ENCODE peak calls at places on chromosome 21, in seven cellular contexts. One of them, this sample, is unnamed.

GRCh38 chr21:37060296-37060695 is 12.6 kb downstream of the PIGP start:
- DNase-seq in CD8-positive, alpha-beta T cell: no peak
- DNase-seq in lung: peak
- DNase-seq in breast epithelium: no peak
- DNase-seq in pancreas: peak
- DNase-seq in fibroblast of lung: peak
- DNase-seq in IMR-90: peak
- DNase-seq in this sample: peak

GRCh38 chr21:33025471-33026298 is at the start of gene OLIG2:
- DNase-seq in CD8-positive, alpha-beta T cell: no peak
- DNase-seq in IMR-90: peak
- DNase-seq in fibroblast of lung: peak
- DNase-seq in lung: no peak
- DNase-seq in pancreas: no peak
- DNase-seq in breast epithelium: no peak
- DNase-seq in this sample: peak

GRCh38 chr21:45115141-45115540 is 40.8 kb downstream of the ADARB1 start:
- DNase-seq in fibroblast of lung: no peak
- DNase-seq in CD8-positive, alpha-beta T cell: no peak
- DNase-seq in pancreas: no peak
- DNase-seq in IMR-90: no peak
- DNase-seq in breast epithelium: no peak
- DNase-seq in lung: no peak
- DNase-seq in this sample: no peak

GRCh38 chr21:22120616-22121266 is 1122.5 kb downstream of the NCAM2 start:
- DNase-seq in CD8-positive, alpha-beta T cell: no peak
- DNase-seq in pancreas: no peak
- DNase-seq in breast epithelium: no peak
- DNase-seq in IMR-90: no peak
- DNase-seq in fibroblast of lung: no peak
- DNase-seq in lung: no peak
- DNase-seq in this sample: peak

GRCh38 chr21:23475518-23476189 is 2131.6 kb downstream of the MRPL39 start:
- DNase-seq in breast epithelium: no peak
- DNase-seq in pancreas: no peak
- DNase-seq in CD8-positive, alpha-beta T cell: no peak
- DNase-seq in fibroblast of lung: no peak
- DNase-seq in lung: no peak
- DNase-seq in IMR-90: no peak
- DNase-seq in this sample: no peak

GRCh38 chr21:18170829-18171228 is 73.8 kb upstream of the CHODL start:
- DNase-seq in CD8-positive, alpha-beta T cell: no peak
- DNase-seq in IMR-90: no peak
- DNase-seq in lung: no peak
- DNase-seq in breast epithelium: no peak
- DNase-seq in fibroblast of lung: no peak
- DNase-seq in pancreas: no peak
- DNase-seq in this sample: no peak

GRCh38 chr21:44516828-44517174 is 23.2 kb downstream of the KRTAP10-1 start:
- DNase-seq in lung: no peak
- DNase-seq in fibroblast of lung: no peak
- DNase-seq in breast epithelium: no peak
- DNase-seq in pancreas: no peak
- DNase-seq in CD8-positive, alpha-beta T cell: no peak
- DNase-seq in IMR-90: no peak
- DNase-seq in this sample: no peak

GRCh38 chr21:27802816-27803475 is 836.1 kb upstream of the ADAMTS5 start:
- DNase-seq in CD8-positive, alpha-beta T cell: no peak
- DNase-seq in breast epithelium: no peak
- DNase-seq in fibroblast of lung: no peak
- DNase-seq in IMR-90: peak
- DNase-seq in lung: peak
- DNase-seq in pancreas: peak
- DNase-seq in this sample: peak

GRCh38 chr21:20998456-20998789 is 214 bp downstream of the NCAM2 start:
- DNase-seq in CD8-positive, alpha-beta T cell: no peak
- DNase-seq in fibroblast of lung: no peak
- DNase-seq in IMR-90: no peak
- DNase-seq in pancreas: no peak
- DNase-seq in lung: no peak
- DNase-seq in breast epithelium: no peak
- DNase-seq in this sample: no peak

GRCh38 chr21:36854391-36854790 is 112.1 kb downstream of the HLCS start:
- DNase-seq in IMR-90: peak
- DNase-seq in lung: no peak
- DNase-seq in pancreas: no peak
- DNase-seq in breast epithelium: no peak
- DNase-seq in CD8-positive, alpha-beta T cell: no peak
- DNase-seq in fibroblast of lung: no peak
- DNase-seq in this sample: peak

DNA sequence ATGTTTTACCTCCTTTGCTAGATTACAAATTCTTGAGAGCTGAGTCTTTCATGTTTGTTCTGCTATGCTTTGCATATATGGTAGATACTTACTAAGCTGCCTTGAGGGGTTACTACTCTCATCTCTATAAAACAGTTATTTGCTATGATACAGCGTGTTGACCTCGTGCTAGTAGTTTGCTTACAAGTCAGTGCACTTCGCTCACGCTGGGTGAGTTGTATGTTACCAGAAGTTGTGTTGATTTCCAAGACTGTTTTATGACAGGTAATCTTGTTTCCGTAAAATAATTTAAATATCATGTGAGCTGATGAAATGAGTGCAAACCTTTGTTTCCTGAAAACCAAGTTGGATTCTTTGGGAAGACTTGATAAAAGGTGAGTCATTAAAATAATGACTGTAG is 7.3 kb downstream of the MRPS6 start:
- DNase-seq in fibroblast of lung: no peak
- DNase-seq in IMR-90: no peak
- DNase-seq in CD8-positive, alpha-beta T cell: no peak
- DNase-seq in breast epithelium: no peak
- DNase-seq in pancreas: no peak
- DNase-seq in lung: no peak
- DNase-seq in this sample: no peak
- H3K27ac ChIP-seq in fibroblast of lung: no peak
- H3K27ac ChIP-seq in IMR-90: no peak
- H3K27ac ChIP-seq in CD8-positive, alpha-beta T cell: no peak
- H3K27ac ChIP-seq in breast epithelium: no peak
- H3K27ac ChIP-seq in pancreas: no peak
- H3K27ac ChIP-seq in lung: no peak
- H3K27ac ChIP-seq in this sample: no peak

GRCh38 chr21:14952916-14953315 is 111.9 kb downstream of the NRIP1 start:
- DNase-seq in lung: no peak
- DNase-seq in CD8-positive, alpha-beta T cell: no peak
- DNase-seq in pancreas: no peak
- DNase-seq in breast epithelium: no peak
- DNase-seq in fibroblast of lung: no peak
- DNase-seq in IMR-90: no peak
- DNase-seq in this sample: peak
- TF ChIP-seq CTCF in lung: no peak
- TF ChIP-seq CTCF in CD8-positive, alpha-beta T cell: no peak
- TF ChIP-seq CTCF in pancreas: no peak
- TF ChIP-seq CTCF in breast epithelium: no peak
- TF ChIP-seq CTCF in fibroblast of lung: no peak
- TF ChIP-seq CTCF in IMR-90: peak
- TF ChIP-seq CTCF in this sample: no peak

GRCh38 chr21:46146856-46147255 is 8.5 kb downstream of the FTCD start:
- DNase-seq in pancreas: no peak
- DNase-seq in breast epithelium: no peak
- DNase-seq in IMR-90: no peak
- DNase-seq in CD8-positive, alpha-beta T cell: no peak
- DNase-seq in fibroblast of lung: no peak
- DNase-seq in lung: no peak
- DNase-seq in this sample: no peak
- H3K27ac ChIP-seq in pancreas: no peak
- H3K27ac ChIP-seq in breast epithelium: no peak
- H3K27ac ChIP-seq in IMR-90: no peak
- H3K27ac ChIP-seq in CD8-positive, alpha-beta T cell: no peak
- H3K27ac ChIP-seq in fibroblast of lung: no peak
- H3K27ac ChIP-seq in lung: no peak
- H3K27ac ChIP-seq in this sample: no peak

GRCh38 chr21:31780944-31781343 is 49.0 kb upstream of the SCAF4 start:
- DNase-seq in CD8-positive, alpha-beta T cell: no peak
- DNase-seq in IMR-90: no peak
- DNase-seq in pancreas: no peak
- DNase-seq in lung: no peak
- DNase-seq in fibroblast of lung: no peak
- DNase-seq in breast epithelium: no peak
- DNase-seq in this sample: no peak
- TF ChIP-seq CTCF in CD8-positive, alpha-beta T cell: no peak
- TF ChIP-seq CTCF in IMR-90: no peak
- TF ChIP-seq CTCF in pancreas: no peak
- TF ChIP-seq CTCF in lung: no peak
- TF ChIP-seq CTCF in fibroblast of lung: no peak
- TF ChIP-seq CTCF in breast epithelium: no peak
- TF ChIP-seq CTCF in this sample: no peak

DNA sequence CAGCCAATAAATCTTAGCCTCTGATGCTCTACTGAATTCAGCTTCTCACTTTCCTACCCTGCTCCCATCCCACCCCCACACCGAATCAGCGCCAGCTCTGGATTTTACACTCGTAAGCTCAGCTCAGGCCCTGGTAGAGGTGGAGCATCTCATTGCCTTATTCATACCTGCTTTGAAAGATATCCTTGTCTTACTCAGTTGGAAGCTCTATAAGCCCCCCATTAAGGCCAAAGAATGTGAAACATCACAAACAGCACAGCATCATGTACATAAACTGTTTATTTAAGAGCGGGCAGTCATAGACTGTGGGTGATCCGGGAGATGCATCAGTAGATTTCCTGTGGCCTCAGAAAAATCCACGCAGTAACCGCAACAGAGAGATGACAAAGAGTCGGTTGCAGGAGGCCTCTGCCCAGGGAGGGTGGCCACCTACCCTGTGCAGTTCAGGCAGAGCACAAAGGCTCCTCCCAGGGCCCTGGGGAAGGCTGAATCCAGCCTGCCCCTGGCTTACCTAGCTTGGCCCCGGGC is 36.4 kb upstream of the ETS2 start:
- DNase-seq in pancreas: no peak
- DNase-seq in CD8-positive, alpha-beta T cell: no peak
- DNase-seq in IMR-90: peak
- DNase-seq in lung: no peak
- DNase-seq in fibroblast of lung: peak
- DNase-seq in breast epithelium: no peak
- DNase-seq in this sample: no peak
- H3K27ac ChIP-seq in pancreas: no peak
- H3K27ac ChIP-seq in CD8-positive, alpha-beta T cell: no peak
- H3K27ac ChIP-seq in IMR-90: peak
- H3K27ac ChIP-seq in lung: no peak
- H3K27ac ChIP-seq in fibroblast of lung: peak
- H3K27ac ChIP-seq in breast epithelium: no peak
- H3K27ac ChIP-seq in this sample: no peak

GRCh38 chr21:41360072-41360821 is 1.6 kb upstream of the MX2 start:
- DNase-seq in breast epithelium: peak
- DNase-seq in lung: peak
- DNase-seq in pancreas: peak
- DNase-seq in IMR-90: peak
- DNase-seq in fibroblast of lung: peak
- DNase-seq in CD8-positive, alpha-beta T cell: no peak
- DNase-seq in this sample: no peak

GRCh38 chr21:41358193-41359166 is 3.3 kb upstream of the MX2 start:
- DNase-seq in fibroblast of lung: no peak
- DNase-seq in IMR-90: no peak
- DNase-seq in breast epithelium: peak
- DNase-seq in CD8-positive, alpha-beta T cell: no peak
- DNase-seq in lung: peak
- DNase-seq in pancreas: no peak
- DNase-seq in this sample: no peak

GRCh38 chr21:41361053-41361785 is 608 bp upstream of the MX2 start:
- DNase-seq in fibroblast of lung: no peak
- DNase-seq in IMR-90: no peak
- DNase-seq in CD8-positive, alpha-beta T cell: no peak
- DNase-seq in breast epithelium: peak
- DNase-seq in pancreas: no peak
- DNase-seq in lung: peak
- DNase-seq in this sample: no peak

GRCh38 chr21:41357546-41357945 is 4.3 kb upstream of the MX2 start:
- DNase-seq in breast epithelium: no peak
- DNase-seq in CD8-positive, alpha-beta T cell: no peak
- DNase-seq in IMR-90: no peak
- DNase-seq in fibroblast of lung: no peak
- DNase-seq in lung: no peak
- DNase-seq in pancreas: no peak
- DNase-seq in this sample: no peak

GRCh38 chr21:41359289-41359688 is 2.5 kb upstream of the MX2 start:
- DNase-seq in lung: peak
- DNase-seq in fibroblast of lung: no peak
- DNase-seq in CD8-positive, alpha-beta T cell: no peak
- DNase-seq in pancreas: no peak
- DNase-seq in IMR-90: no peak
- DNase-seq in breast epithelium: peak
- DNase-seq in this sample: no peak
- TF ChIP-seq CTCF in lung: no peak
- TF ChIP-seq CTCF in fibroblast of lung: no peak
- TF ChIP-seq CTCF in CD8-positive, alpha-beta T cell: no peak
- TF ChIP-seq CTCF in pancreas: no peak
- TF ChIP-seq CTCF in IMR-90: no peak
- TF ChIP-seq CTCF in breast epithelium: no peak
- TF ChIP-seq CTCF in this sample: no peak

GRCh38 chr21:35028451-35028757 is 20.7 kb downstream of the RUNX1 start:
- DNase-seq in IMR-90: no peak
- DNase-seq in breast epithelium: no peak
- DNase-seq in pancreas: no peak
- DNase-seq in lung: no peak
- DNase-seq in fibroblast of lung: no peak
- DNase-seq in CD8-positive, alpha-beta T cell: no peak
- DNase-seq in this sample: no peak

GRCh38 chr21:35026617-35027557 is 22.2 kb downstream of the RUNX1 start:
- DNase-seq in IMR-90: peak
- DNase-seq in breast epithelium: no peak
- DNase-seq in pancreas: no peak
- DNase-seq in fibroblast of lung: peak
- DNase-seq in CD8-positive, alpha-beta T cell: peak
- DNase-seq in lung: peak
- DNase-seq in this sample: no peak

GRCh38 chr21:35025206-35026152 is 23.6 kb downstream of the RUNX1 start:
- DNase-seq in lung: no peak
- DNase-seq in CD8-positive, alpha-beta T cell: no peak
- DNase-seq in breast epithelium: no peak
- DNase-seq in IMR-90: no peak
- DNase-seq in pancreas: no peak
- DNase-seq in fibroblast of lung: no peak
- DNase-seq in this sample: no peak

GRCh38 chr21:35026153-35026499 is 23.0 kb downstream of the RUNX1 start:
- DNase-seq in IMR-90: no peak
- DNase-seq in breast epithelium: no peak
- DNase-seq in pancreas: no peak
- DNase-seq in CD8-positive, alpha-beta T cell: no peak
- DNase-seq in fibroblast of lung: peak
- DNase-seq in lung: no peak
- DNase-seq in this sample: no peak

GRCh38 chr21:35027558-35028450 is 21.3 kb downstream of the RUNX1 start:
- DNase-seq in lung: no peak
- DNase-seq in CD8-positive, alpha-beta T cell: no peak
- DNase-seq in IMR-90: no peak
- DNase-seq in pancreas: no peak
- DNase-seq in fibroblast of lung: no peak
- DNase-seq in breast epithelium: no peak
- DNase-seq in this sample: no peak
- H3K27ac ChIP-seq in lung: no peak
- H3K27ac ChIP-seq in CD8-positive, alpha-beta T cell: peak
- H3K27ac ChIP-seq in IMR-90: no peak
- H3K27ac ChIP-seq in pancreas: no peak
- H3K27ac ChIP-seq in fibroblast of lung: no peak
- H3K27ac ChIP-seq in breast epithelium: no peak
- H3K27ac ChIP-seq in this sample: no peak

This sample was measured in A673.